ENCODE peak calls at places on chromosome 20, in nine cellular contexts. A is IMR-90, R is NCI-H1436 treated with DMSO at 0.1 percent for 48 hours, O is ascending aorta, S is AG20443, Y is RPMI8226, Q is KG1, N is choroid plexus epithelial cell, L is AG08396. Z is an unnamed sample.

GRCh38 chr20:21106171-21106694 is at the start of gene LINC00237:
- DNase-seq in A (no peak), R (no peak), O (no peak), S (no peak), Y (no peak), Q (no peak), N (no peak), L (no peak), Z (no peak)

GRCh38 chr20:32456869-32457421 is 98.8 kb downstream of the ASXL1 start:
- DNase-seq in A (peak), R (no peak), O (no peak), S (peak), Y (peak), Q (no peak), N (peak), L (peak), Z (peak)

GRCh38 chr20:10282930-10283556 is 64.4 kb downstream of the SNAP25 start:
- DNase-seq in A (peak), R (no peak), O (no peak), S (peak), Y (no peak), Q (no peak), N (peak), L (peak), Z (peak)

GRCh38 chr20:47607208-47607613 is 105.5 kb downstream of the NCOA3 start:
- DNase-seq in A (peak), R (no peak), O (no peak), S (peak), Y (no peak), Q (no peak), N (peak), L (no peak), Z (peak)

GRCh38 chr20:38303908-38304379 is at the start of gene BPI:
- DNase-seq in A (no peak), R (no peak), O (no peak), S (no peak), Y (peak), Q (peak), N (peak), L (no peak), Z (no peak)

GRCh38 chr20:54545959-54546358 is 70.6 kb downstream of the DOK5 start:
- DNase-seq in A (peak), R (no peak), O (no peak), S (no peak), Y (no peak), Q (no peak), N (peak), L (no peak), Z (peak)

GRCh38 chr20:20019123-20019522 is 2.0 kb downstream of the NAA20 start:
- DNase-seq in A (no peak), R (no peak), O (no peak), S (no peak), Y (peak), Q (no peak), N (no peak), L (no peak), Z (no peak)

GRCh38 chr20:11734431-11734830 is 183.3 kb upstream of the BTBD3 start:
- DNase-seq in A (no peak), R (peak), O (no peak), S (no peak), Y (no peak), Q (no peak), N (no peak), L (no peak), Z (no peak)

Z was measured in foreskin fibroblast.